ENCODE peak calls at places on chromosomes 16 and 17, in six cellular contexts. One of them, this sample, is unnamed.

GRCh38 chr17:50274142-50274944 is at the start of gene TMEM92:
- DNase-seq in NCI-H2029: no peak
- DNase-seq in myocyte: no peak
- DNase-seq in T-helper 17 cell: no peak
- DNase-seq in iris pigment epithelial cell: no peak
- DNase-seq in lung microvascular endothelial cell: no peak
- DNase-seq in this sample: no peak

GRCh38 chr17:78644971-78645370 is 67.8 kb upstream of the DNAH17 start:
- DNase-seq in NCI-H2029: no peak
- DNase-seq in myocyte: no peak
- DNase-seq in T-helper 17 cell: no peak
- DNase-seq in iris pigment epithelial cell: no peak
- DNase-seq in lung microvascular endothelial cell: no peak
- DNase-seq in this sample: no peak

GRCh38 chr16:1701216-1701878 is 4.6 kb upstream of the MAPK8IP3 start:
- DNase-seq in NCI-H2029: no peak
- DNase-seq in myocyte: no peak
- DNase-seq in T-helper 17 cell: no peak
- DNase-seq in iris pigment epithelial cell: no peak
- DNase-seq in lung microvascular endothelial cell: no peak
- DNase-seq in this sample: no peak

GRCh38 chr17:2102931-2103398 is 48.1 kb downstream of the HIC1 start:
- DNase-seq in NCI-H2029: no peak
- DNase-seq in myocyte: no peak
- DNase-seq in T-helper 17 cell: no peak
- DNase-seq in iris pigment epithelial cell: peak; percentile 93
- DNase-seq in lung microvascular endothelial cell: no peak
- DNase-seq in this sample: no peak

GRCh38 chr17:76468634-76469010 is 1.2 kb downstream of the AANAT start:
- DNase-seq in NCI-H2029: no peak
- DNase-seq in myocyte: no peak
- DNase-seq in T-helper 17 cell: no peak
- DNase-seq in iris pigment epithelial cell: no peak
- DNase-seq in lung microvascular endothelial cell: no peak
- DNase-seq in this sample: no peak

GRCh38 chr16:64808474-64808873 is 313.4 kb downstream of the CDH11 start:
- DNase-seq in NCI-H2029: no peak
- DNase-seq in myocyte: peak; percentile 10
- DNase-seq in T-helper 17 cell: no peak
- DNase-seq in iris pigment epithelial cell: no peak
- DNase-seq in lung microvascular endothelial cell: no peak
- DNase-seq in this sample: no peak

GRCh38 chr17:50272711-50273653 is 1.3 kb upstream of the TMEM92 start:
- DNase-seq in NCI-H2029: no peak
- DNase-seq in myocyte: peak; percentile 59
- DNase-seq in T-helper 17 cell: peak; percentile 59
- DNase-seq in iris pigment epithelial cell: no peak
- DNase-seq in lung microvascular endothelial cell: peak; percentile 40
- DNase-seq in this sample: peak; percentile 81

GRCh38 chr17:16121915-16122314 is 93.4 kb downstream of the NCOR1 start:
- DNase-seq in NCI-H2029: no peak
- DNase-seq in myocyte: no peak
- DNase-seq in T-helper 17 cell: no peak
- DNase-seq in iris pigment epithelial cell: no peak
- DNase-seq in lung microvascular endothelial cell: no peak
- DNase-seq in this sample: no peak

GRCh38 chr17:55606431-55606830 is 95.2 kb upstream of the SMIM36 start:
- DNase-seq in NCI-H2029: peak; percentile 41
- DNase-seq in myocyte: peak; percentile 98
- DNase-seq in T-helper 17 cell: no peak
- DNase-seq in iris pigment epithelial cell: peak; percentile 31
- DNase-seq in lung microvascular endothelial cell: peak; percentile 34
- DNase-seq in this sample: no peak

GRCh38 chr17:44607836-44608690 is 48.2 kb upstream of the MEIOC start:
- DNase-seq in NCI-H2029: peak; percentile 73
- DNase-seq in myocyte: peak; percentile 87
- DNase-seq in T-helper 17 cell: no peak
- DNase-seq in iris pigment epithelial cell: no peak
- DNase-seq in lung microvascular endothelial cell: no peak
- DNase-seq in this sample: peak; percentile 47

GRCh38 chr17:43356999-43357398 is 41.8 kb upstream of the ARL4D start:
- DNase-seq in NCI-H2029: no peak
- DNase-seq in myocyte: peak; percentile 95
- DNase-seq in T-helper 17 cell: no peak
- DNase-seq in iris pigment epithelial cell: peak; percentile 93
- DNase-seq in lung microvascular endothelial cell: no peak
- DNase-seq in this sample: no peak

GRCh38 chr17:27217631-27218030 is 76.3 kb upstream of the WSB1 start:
- DNase-seq in NCI-H2029: no peak
- DNase-seq in myocyte: peak; percentile 14
- DNase-seq in T-helper 17 cell: no peak
- DNase-seq in iris pigment epithelial cell: no peak
- DNase-seq in lung microvascular endothelial cell: no peak
- DNase-seq in this sample: no peak

GRCh38 chr16:71373073-71373472 is 14.6 kb downstream of the CALB2 start:
- DNase-seq in NCI-H2029: no peak
- DNase-seq in myocyte: no peak
- DNase-seq in T-helper 17 cell: no peak
- DNase-seq in iris pigment epithelial cell: peak; percentile 69
- DNase-seq in lung microvascular endothelial cell: no peak
- DNase-seq in this sample: no peak

GRCh38 chr17:47966079-47966519 is 4.8 kb upstream of the CDK5RAP3 start:
- DNase-seq in NCI-H2029: no peak
- DNase-seq in myocyte: no peak
- DNase-seq in T-helper 17 cell: no peak
- DNase-seq in iris pigment epithelial cell: no peak
- DNase-seq in lung microvascular endothelial cell: no peak
- DNase-seq in this sample: no peak